ENCODE peak calls at places on chromosomes 4 and X, in five cellular contexts. One of them, this sample, is unnamed.

GRCh38 chrX:109740076-109740809 is 7.2 kb upstream of the ACSL4 start:
- DNase-seq in upper lobe of right lung: no peak
- DNase-seq in heart right ventricle: no peak
- DNase-seq in thoracic aorta: no peak
- DNase-seq in left lung: no peak
- DNase-seq in this sample: peak

GRCh38 chr4:141132689-141133145 is 552 bp downstream of the RNF150 start:
- DNase-seq in upper lobe of right lung: peak
- DNase-seq in heart right ventricle: peak
- DNase-seq in thoracic aorta: no peak
- DNase-seq in left lung: peak
- DNase-seq in this sample: peak

GRCh38 chr4:168631241-168632151 is 134.6 kb downstream of the PALLD start:
- DNase-seq in upper lobe of right lung: peak
- DNase-seq in heart right ventricle: peak
- DNase-seq in thoracic aorta: no peak
- DNase-seq in left lung: peak
- DNase-seq in this sample: peak

GRCh38 chr4:83340692-83341343 is 6.2 kb upstream of the HPSE start:
- DNase-seq in upper lobe of right lung: no peak
- DNase-seq in heart right ventricle: no peak
- DNase-seq in thoracic aorta: no peak
- DNase-seq in left lung: no peak
- DNase-seq in this sample: no peak

GRCh38 chrX:135437867-135438733 is 16.4 kb downstream of the SMIM10L2A start:
- DNase-seq in upper lobe of right lung: peak
- DNase-seq in heart right ventricle: no peak
- DNase-seq in thoracic aorta: no peak
- DNase-seq in left lung: peak
- DNase-seq in this sample: no peak

GRCh38 chr4:52425751-52426326 is 233.3 kb downstream of the USP46 start:
- DNase-seq in upper lobe of right lung: no peak
- DNase-seq in heart right ventricle: no peak
- DNase-seq in thoracic aorta: no peak
- DNase-seq in left lung: no peak
- DNase-seq in this sample: no peak

GRCh38 chr4:83328486-83328885 is 6.2 kb downstream of the HPSE start:
- DNase-seq in upper lobe of right lung: no peak
- DNase-seq in heart right ventricle: no peak
- DNase-seq in thoracic aorta: no peak
- DNase-seq in left lung: no peak
- DNase-seq in this sample: no peak

GRCh38 chr4:107818301-107818910 is 6.3 kb upstream of the SGMS2 start:
- DNase-seq in upper lobe of right lung: no peak
- DNase-seq in heart right ventricle: no peak
- DNase-seq in thoracic aorta: no peak
- DNase-seq in left lung: no peak
- DNase-seq in this sample: peak

GRCh38 chrX:119479845-119480244 is 11.6 kb downstream of the SLC25A5 start:
- DNase-seq in upper lobe of right lung: no peak
- DNase-seq in heart right ventricle: no peak
- DNase-seq in thoracic aorta: no peak
- DNase-seq in left lung: no peak
- DNase-seq in this sample: no peak

GRCh38 chr4:120009731-120010130 is 56.9 kb downstream of the MAD2L1 start:
- DNase-seq in upper lobe of right lung: no peak
- DNase-seq in heart right ventricle: no peak
- DNase-seq in thoracic aorta: no peak
- DNase-seq in left lung: no peak
- DNase-seq in this sample: no peak

GRCh38 chr4:6105311-6105911 is 87.2 kb upstream of the C4orf50 start:
- DNase-seq in upper lobe of right lung: no peak
- DNase-seq in heart right ventricle: no peak
- DNase-seq in thoracic aorta: no peak
- DNase-seq in left lung: no peak
- DNase-seq in this sample: no peak

GRCh38 chrX:139803224-139803623 is 95.3 kb upstream of the MCF2 start:
- DNase-seq in upper lobe of right lung: no peak
- DNase-seq in heart right ventricle: no peak
- DNase-seq in thoracic aorta: no peak
- DNase-seq in left lung: no peak
- DNase-seq in this sample: no peak

GRCh38 chrX:82658492-82658891 is 849.6 kb upstream of the POU3F4 start:
- DNase-seq in upper lobe of right lung: no peak
- DNase-seq in heart right ventricle: no peak
- DNase-seq in thoracic aorta: no peak
- DNase-seq in left lung: no peak
- DNase-seq in this sample: no peak

GRCh38 chr4:169159614-169160013 is 111.1 kb downstream of the SH3RF1 start:
- DNase-seq in upper lobe of right lung: no peak
- DNase-seq in heart right ventricle: no peak
- DNase-seq in thoracic aorta: no peak
- DNase-seq in left lung: no peak
- DNase-seq in this sample: peak

GRCh38 chr4:182449186-182449880 is 206.1 kb downstream of the TENM3 start:
- DNase-seq in upper lobe of right lung: no peak
- DNase-seq in heart right ventricle: no peak
- DNase-seq in thoracic aorta: no peak
- DNase-seq in left lung: no peak
- DNase-seq in this sample: no peak

GRCh38 chr4:11635336-11635735 is 206.6 kb upstream of the HS3ST1 start:
- DNase-seq in upper lobe of right lung: no peak
- DNase-seq in heart right ventricle: no peak
- DNase-seq in thoracic aorta: no peak
- DNase-seq in left lung: no peak
- DNase-seq in this sample: peak

GRCh38 chr4:40275065-40275464 is 60.1 kb upstream of the CHRNA9 start:
- DNase-seq in upper lobe of right lung: no peak
- DNase-seq in heart right ventricle: no peak
- DNase-seq in thoracic aorta: no peak
- DNase-seq in left lung: no peak
- DNase-seq in this sample: no peak

GRCh38 chrX:49071877-49072711 is 1.7 kb downstream of the PRAF2 start:
- DNase-seq in upper lobe of right lung: peak
- DNase-seq in heart right ventricle: peak
- DNase-seq in thoracic aorta: peak
- DNase-seq in left lung: peak
- DNase-seq in this sample: peak

GRCh38 chr4:181959121-181959520 is 284.1 kb upstream of the TENM3 start:
- DNase-seq in upper lobe of right lung: no peak
- DNase-seq in heart right ventricle: no peak
- DNase-seq in thoracic aorta: no peak
- DNase-seq in left lung: no peak
- DNase-seq in this sample: peak

GRCh38 chr4:16498978-16499377 is 272.7 kb upstream of the TAPT1 start:
- DNase-seq in upper lobe of right lung: no peak
- DNase-seq in heart right ventricle: no peak
- DNase-seq in thoracic aorta: no peak
- DNase-seq in left lung: no peak
- DNase-seq in this sample: no peak

GRCh38 chr4:69738872-69739271 is 21.5 kb downstream of the SULT1B1 start:
- DNase-seq in upper lobe of right lung: no peak
- DNase-seq in heart right ventricle: no peak
- DNase-seq in thoracic aorta: no peak
- DNase-seq in left lung: no peak
- DNase-seq in this sample: no peak

GRCh38 chrX:40147399-40148188 is 49.8 kb upstream of the BCOR start:
- DNase-seq in upper lobe of right lung: no peak
- DNase-seq in heart right ventricle: no peak
- DNase-seq in thoracic aorta: no peak
- DNase-seq in left lung: no peak
- DNase-seq in this sample: no peak

GRCh38 chrX:16718824-16719333 is 533 bp upstream of the SYAP1 start:
- DNase-seq in upper lobe of right lung: no peak
- DNase-seq in heart right ventricle: no peak
- DNase-seq in thoracic aorta: no peak
- DNase-seq in left lung: no peak
- DNase-seq in this sample: no peak

GRCh38 chr4:72314869-72315268 is 254.2 kb downstream of the ADAMTS3 start:
- DNase-seq in upper lobe of right lung: no peak
- DNase-seq in heart right ventricle: no peak
- DNase-seq in thoracic aorta: no peak
- DNase-seq in left lung: no peak
- DNase-seq in this sample: peak

GRCh38 chr4:20832821-20833220 is 132.6 kb downstream of the PACRGL start:
- DNase-seq in upper lobe of right lung: no peak
- DNase-seq in heart right ventricle: no peak
- DNase-seq in thoracic aorta: no peak
- DNase-seq in left lung: no peak
- DNase-seq in this sample: peak

GRCh38 chr4:173289351-173289725 is 44.8 kb downstream of the HMGB2 start:
- DNase-seq in upper lobe of right lung: no peak
- DNase-seq in heart right ventricle: no peak
- DNase-seq in thoracic aorta: no peak
- DNase-seq in left lung: no peak
- DNase-seq in this sample: peak

GRCh38 chrX:2871817-2872216 is 43.1 kb downstream of the GYG2 start:
- DNase-seq in upper lobe of right lung: no peak
- DNase-seq in heart right ventricle: no peak
- DNase-seq in thoracic aorta: no peak
- DNase-seq in left lung: no peak
- DNase-seq in this sample: no peak

GRCh38 chrX:53605004-53605403 is 81.5 kb downstream of the HUWE1 start:
- DNase-seq in upper lobe of right lung: no peak
- DNase-seq in heart right ventricle: no peak
- DNase-seq in thoracic aorta: no peak
- DNase-seq in left lung: no peak
- DNase-seq in this sample: peak

GRCh38 chrX:17738002-17738713 is 865 bp downstream of the SCML1 start:
- DNase-seq in upper lobe of right lung: peak
- DNase-seq in heart right ventricle: peak
- DNase-seq in thoracic aorta: no peak
- DNase-seq in left lung: peak
- DNase-seq in this sample: peak

GRCh38 chrX:2351999-2352995 is 148.5 kb downstream of the DHRSX start:
- DNase-seq in upper lobe of right lung: no peak
- DNase-seq in heart right ventricle: no peak
- DNase-seq in thoracic aorta: no peak
- DNase-seq in left lung: no peak
- DNase-seq in this sample: peak

GRCh38 chr4:62262676-62263075 is 1062.5 kb downstream of the ADGRL3 start:
- DNase-seq in upper lobe of right lung: no peak
- DNase-seq in heart right ventricle: no peak
- DNase-seq in thoracic aorta: no peak
- DNase-seq in left lung: no peak
- DNase-seq in this sample: no peak

GRCh38 chr4:41331224-41331623 is 74.5 kb downstream of the UCHL1 start:
- DNase-seq in upper lobe of right lung: no peak
- DNase-seq in heart right ventricle: no peak
- DNase-seq in thoracic aorta: no peak
- DNase-seq in left lung: no peak
- DNase-seq in this sample: no peak

GRCh38 chrX:46588263-46588662 is 14.7 kb downstream of the CHST7 start:
- DNase-seq in upper lobe of right lung: no peak
- DNase-seq in heart right ventricle: peak
- DNase-seq in thoracic aorta: peak
- DNase-seq in left lung: no peak
- DNase-seq in this sample: peak

GRCh38 chr4:47968847-47969246 is 47.6 kb downstream of the CNGA1 start:
- DNase-seq in upper lobe of right lung: no peak
- DNase-seq in heart right ventricle: no peak
- DNase-seq in thoracic aorta: no peak
- DNase-seq in left lung: no peak
- DNase-seq in this sample: no peak

GRCh38 chr4:3286335-3287175 is 6.3 kb upstream of the RGS12 start:
- DNase-seq in upper lobe of right lung: peak
- DNase-seq in heart right ventricle: no peak
- DNase-seq in thoracic aorta: no peak
- DNase-seq in left lung: no peak
- DNase-seq in this sample: no peak

GRCh38 chr4:131459430-131460101 is 1689.5 kb upstream of the PCDH10 start:
- DNase-seq in upper lobe of right lung: no peak
- DNase-seq in heart right ventricle: no peak
- DNase-seq in thoracic aorta: no peak
- DNase-seq in left lung: no peak
- DNase-seq in this sample: no peak

GRCh38 chrX:136691028-136691809 is 43.3 kb downstream of the CD40LG start:
- DNase-seq in upper lobe of right lung: no peak
- DNase-seq in heart right ventricle: no peak
- DNase-seq in thoracic aorta: no peak
- DNase-seq in left lung: no peak
- DNase-seq in this sample: peak

GRCh38 chr4:92606227-92606626 is 302.5 kb downstream of the GRID2 start:
- DNase-seq in upper lobe of right lung: no peak
- DNase-seq in heart right ventricle: no peak
- DNase-seq in thoracic aorta: no peak
- DNase-seq in left lung: no peak
- DNase-seq in this sample: no peak

GRCh38 chr4:128287159-128287870 is at the start of gene PGRMC2:
- DNase-seq in upper lobe of right lung: no peak
- DNase-seq in heart right ventricle: no peak
- DNase-seq in thoracic aorta: no peak
- DNase-seq in left lung: peak
- DNase-seq in this sample: peak

GRCh38 chr4:23822181-23822580 is 67.7 kb downstream of the PPARGC1A start:
- DNase-seq in upper lobe of right lung: no peak
- DNase-seq in heart right ventricle: no peak
- DNase-seq in thoracic aorta: no peak
- DNase-seq in left lung: no peak
- DNase-seq in this sample: peak

GRCh38 chr4:38667005-38667771 is 3.2 kb downstream of the KLF3 start:
- DNase-seq in upper lobe of right lung: no peak
- DNase-seq in heart right ventricle: peak
- DNase-seq in thoracic aorta: peak
- DNase-seq in left lung: no peak
- DNase-seq in this sample: peak
- H3K4me3 ChIP-seq in upper lobe of right lung: peak
- H3K4me3 ChIP-seq in heart right ventricle: peak
- H3K4me3 ChIP-seq in thoracic aorta: peak
- H3K4me3 ChIP-seq in left lung: peak
- H3K4me3 ChIP-seq in this sample: peak

GRCh38 chrX:45505214-45505613 is 304.5 kb upstream of the DIPK2B start:
- DNase-seq in upper lobe of right lung: no peak
- DNase-seq in heart right ventricle: no peak
- DNase-seq in thoracic aorta: no peak
- DNase-seq in left lung: no peak
- DNase-seq in this sample: peak
- H3K4me3 ChIP-seq in upper lobe of right lung: no peak
- H3K4me3 ChIP-seq in heart right ventricle: no peak
- H3K4me3 ChIP-seq in thoracic aorta: no peak
- H3K4me3 ChIP-seq in left lung: no peak
- H3K4me3 ChIP-seq in this sample: no peak

GRCh38 chr4:152545088-152545487 is 9.2 kb upstream of the FBXW7 start:
- DNase-seq in upper lobe of right lung: no peak
- DNase-seq in heart right ventricle: no peak
- DNase-seq in thoracic aorta: no peak
- DNase-seq in left lung: no peak
- DNase-seq in this sample: no peak
- H3K4me3 ChIP-seq in upper lobe of right lung: no peak
- H3K4me3 ChIP-seq in heart right ventricle: no peak
- H3K4me3 ChIP-seq in thoracic aorta: no peak
- H3K4me3 ChIP-seq in left lung: no peak
- H3K4me3 ChIP-seq in this sample: no peak

GRCh38 chr4:110793890-110794588 is 171.2 kb upstream of the PITX2 start:
- DNase-seq in upper lobe of right lung: no peak
- DNase-seq in heart right ventricle: no peak
- DNase-seq in thoracic aorta: no peak
- DNase-seq in left lung: peak
- DNase-seq in this sample: no peak
- H3K4me3 ChIP-seq in upper lobe of right lung: no peak
- H3K4me3 ChIP-seq in heart right ventricle: no peak
- H3K4me3 ChIP-seq in thoracic aorta: no peak
- H3K4me3 ChIP-seq in left lung: no peak
- H3K4me3 ChIP-seq in this sample: no peak